ENCODE peak calls at places on chromosomes 1 and 21, in seven cellular contexts. S, K, M, X, W, O and A are unnamed samples.

GRCh38 chr1:221227460-221227859 is 348.2 kb downstream of the HLX start:
- DNase-seq in W (no peak), M (no peak), O (no peak), X (no peak), K (no peak), S (no peak), A (no peak)

GRCh38 chr1:185813401-185813979 is 79.3 kb downstream of the HMCN1 start:
- DNase-seq in S (no peak), M (no peak), X (peak; percentile 9), O (peak; percentile 53), K (peak; percentile 87), W (peak; percentile 25), A (peak; percentile 25)

GRCh38 chr1:198387587-198387986 is 152.9 kb downstream of the ATP6V1G3 start:
- DNase-seq in X (no peak), O (no peak), S (no peak), K (peak; percentile 75), W (no peak), M (no peak), A (no peak)

GRCh38 chr1:178650950-178651461 is 74.0 kb upstream of the RALGPS2 start:
- DNase-seq in M (peak; percentile 30), O (no peak), K (peak; percentile 27), W (no peak), X (no peak), S (no peak), A (no peak)

GRCh38 chr1:18955442-18956188 is 861 bp downstream of the IFFO2 start:
- DNase-seq in K (peak; percentile 69), O (no peak), W (peak; percentile 44), S (peak; percentile 57), M (peak; percentile 44), X (peak; percentile 59), A (peak; percentile 30)

GRCh38 chr1:79043506-79043905 is 37.0 kb upstream of the ADGRL4 start:
- DNase-seq in X (no peak), O (no peak), K (peak; percentile 73), S (no peak), M (no peak), W (no peak), A (no peak)

GRCh38 chr1:55321947-55322346 is 106.8 kb upstream of the USP24 start:
- DNase-seq in M (no peak), K (peak; percentile 64), X (no peak), W (no peak), S (no peak), O (no peak), A (no peak)

GRCh38 chr21:35697321-35697808 is 363.0 kb downstream of the SETD4 start:
- DNase-seq in M (peak; percentile 43), X (no peak), W (no peak), S (no peak), O (peak; percentile 41), K (peak; percentile 80), A (no peak)

GRCh38 chr1:57696041-57696440 is 272.2 kb upstream of the DAB1 start:
- DNase-seq in M (no peak), S (no peak), K (no peak), O (no peak), X (no peak), W (no peak), A (no peak)

GRCh38 chr1:84853743-84854721 is 39.0 kb downstream of the LPAR3 start:
- DNase-seq in X (peak; percentile 45), S (peak; percentile 61), O (no peak), M (no peak), K (peak; percentile 70), W (no peak), A (no peak)

GRCh38 chr1:154609398-154610380 is 1.7 kb upstream of the ADAR start:
- DNase-seq in S (peak; percentile 35), O (peak; percentile 37), M (no peak), K (no peak), X (peak; percentile 62), W (no peak), A (no peak)

GRCh38 chr1:109466440-109467300 is at the start of gene SYPL2:
- DNase-seq in M (no peak), X (no peak), K (peak; percentile 5), S (peak; percentile 59), O (no peak), W (peak; percentile 35), A (peak; percentile 33)

GRCh38 chr1:14875781-14876564 is 277.5 kb downstream of the KAZN start:
- DNase-seq in W (no peak), O (peak; percentile 49), S (no peak), K (no peak), M (no peak), X (no peak), A (no peak)

GRCh38 chr1:37177230-37177864 is 143.0 kb upstream of the GRIK3 start:
- DNase-seq in W (peak; percentile 54), K (peak; percentile 10), X (no peak), S (peak; percentile 32), O (peak; percentile 85), M (no peak), A (peak; percentile 59)